ENCODE peak calls at places on chromosomes 12 and 14, in ten cellular contexts. W is GM10248; S is NCI-H2081; L is BE2C; U is left ventricle myocardium superior; I is GOT3; N is effector memory CD4-positive, alpha-beta T cell; Y is MCF 10A; O is substantia nigra; G is non-pigmented ciliary epithelial cell. Q is an unnamed sample.

GRCh38 chr12:54412786-54413185 is 6.3 kb downstream of the ITGA5 start:
- DNase-seq in L (no peak), U (no peak), O (no peak), G (no peak), S (no peak), I (no peak), W (no peak), Y (no peak), N (no peak), Q (no peak)

GRCh38 chr12:15904378-15904920 is 6.7 kb upstream of the DERA start:
- DNase-seq in O (no peak), W (no peak), S (no peak), Y (no peak), I (no peak), N (no peak), L (no peak), G (no peak), U (no peak), Q (no peak)

GRCh38 chr12:19885092-19885813 is 446.0 kb downstream of the AEBP2 start:
- DNase-seq in O (no peak), Y (no peak), G (no peak), S (no peak), U (no peak), N (no peak), I (no peak), L (no peak), W (no peak), Q (no peak)

GRCh38 chr12:121061831-121062230 is 22.8 kb upstream of the OASL start:
- DNase-seq in W (no peak), O (no peak), Y (peak), L (no peak), N (no peak), U (no peak), G (no peak), S (no peak), I (no peak), Q (no peak)

GRCh38 chr12:49720214-49720613 is 13.0 kb upstream of the FMNL3 start:
- DNase-seq in W (no peak), L (no peak), Y (no peak), N (no peak), U (no peak), O (no peak), S (no peak), I (no peak), G (no peak), Q (no peak)

GRCh38 chr12:2640281-2640680 is 154.5 kb upstream of the FKBP4 start:
- DNase-seq in U (no peak), G (no peak), N (no peak), I (peak), S (no peak), L (no peak), Y (no peak), O (no peak), W (no peak), Q (no peak)

GRCh38 chr12:70919597-70920035 is 922 bp downstream of the PTPRR start:
- DNase-seq in N (no peak), G (no peak), W (no peak), S (no peak), L (peak), I (no peak), Y (peak), O (no peak), U (no peak), Q (no peak)

GRCh38 chr12:122830517-122831214 is 4.6 kb upstream of the HIP1R start:
- DNase-seq in L (no peak), W (no peak), N (no peak), S (no peak), I (peak), U (no peak), G (no peak), Y (peak), O (no peak), Q (peak)

GRCh38 chr14:86604546-86604945 is 1074.6 kb downstream of the FLRT2 start:
- DNase-seq in I (no peak), S (no peak), W (no peak), N (no peak), O (no peak), U (no peak), Y (no peak), L (no peak), G (no peak), Q (peak)

GRCh38 chr14:60008042-60008441 is 83.7 kb upstream of the PCNX4 start:
- DNase-seq in L (no peak), S (no peak), G (no peak), O (no peak), I (no peak), W (no peak), Y (no peak), U (no peak), N (no peak), Q (peak)

GRCh38 chr12:75563351-75563750 is 51.9 kb upstream of the KRR1 start:
- DNase-seq in G (no peak), S (no peak), U (no peak), I (no peak), W (no peak), N (no peak), Y (no peak), L (no peak), O (no peak), Q (no peak)

GRCh38 chr12:62799126-62799736 is 135.7 kb downstream of the PPM1H start:
- DNase-seq in Y (peak), S (peak), G (no peak), L (peak), U (no peak), O (peak), N (no peak), W (peak), I (peak), Q (no peak)

GRCh38 chr14:104680806-104681688 is 8.4 kb upstream of the INF2 start:
- DNase-seq in L (no peak), W (peak), S (no peak), U (peak), I (no peak), N (no peak), O (peak), Y (peak), G (no peak), Q (peak)

GRCh38 chr12:129687731-129688130 is 216.1 kb downstream of the TMEM132D start:
- DNase-seq in U (no peak), N (no peak), Y (no peak), S (no peak), I (no peak), O (no peak), L (no peak), W (no peak), G (no peak), Q (no peak)

GRCh38 chr14:30223385-30223785 is 295.7 kb upstream of the PRKD1 start:
- DNase-seq in N (no peak), L (peak), G (peak), Y (peak), I (no peak), W (no peak), S (peak), O (no peak), U (peak), Q (peak)

GRCh38 chr12:113598815-113599406 is 127.2 kb upstream of the LHX5 start:
- DNase-seq in S (no peak), I (no peak), G (no peak), O (no peak), Y (no peak), N (no peak), U (no peak), L (no peak), W (no peak), Q (no peak)

GRCh38 chr12:117012189-117012805 is 86.9 kb downstream of the TESC start:
- DNase-seq in L (no peak), N (no peak), U (no peak), S (no peak), W (no peak), O (no peak), I (no peak), G (no peak), Y (no peak), Q (peak)

GRCh38 chr12:101074940-101075680 is 134.9 kb downstream of the SLC5A8 start:
- DNase-seq in W (no peak), O (no peak), U (no peak), I (no peak), S (no peak), L (no peak), N (no peak), G (no peak), Y (no peak), Q (peak)

GRCh38 chr14:39469094-39469710 is 37.0 kb upstream of the FBXO33 start:
- DNase-seq in L (peak), G (no peak), N (no peak), S (no peak), O (no peak), U (no peak), Y (no peak), I (no peak), W (no peak), Q (no peak)

GRCh38 chr12:123141615-123142517 is 9.0 kb downstream of the PITPNM2 start:
- DNase-seq in L (no peak), W (no peak), O (peak), S (no peak), N (no peak), U (peak), I (no peak), Y (peak), G (peak), Q (no peak)

GRCh38 chr14:72545411-72546311 is 348.2 kb downstream of the DPF3 start:
- DNase-seq in I (no peak), U (no peak), W (no peak), N (no peak), G (no peak), Y (peak), O (no peak), S (no peak), L (peak), Q (no peak)

Q was measured in foreskin keratinocyte.